ENCODE peak calls at places on chromosomes 6 and 20, in eight cellular contexts. H is sigmoid colon, U is PC-3, X is lung, B is H9, E is adrenal gland, T is psoas muscle, Z is endothelial cell of umbilical vein. K is an unnamed sample.

GRCh38 chr6:111943273-111943672 is 70.0 kb upstream of the FYN start:
- DNase-seq in H (no peak), U (no peak), X (no peak), B (no peak), E (no peak), T (no peak), Z (no peak), K (no peak)

GRCh38 chr6:16421462-16421960 is 183.1 kb downstream of the GMPR start:
- DNase-seq in H (no peak), U (no peak), X (no peak), B (no peak), E (no peak), T (no peak), Z (no peak), K (no peak)

GRCh38 chr6:19472850-19473249 is 364.3 kb upstream of the ID4 start:
- DNase-seq in H (no peak), U (peak), X (no peak), B (peak), E (no peak), T (no peak), Z (no peak), K (no peak)

GRCh38 chr20:577167-577791 is 32.8 kb downstream of the TCF15 start:
- DNase-seq in H (no peak), U (peak), X (no peak), B (peak), E (no peak), T (no peak), Z (peak), K (no peak)

GRCh38 chr6:1605822-1606532 is 3.7 kb upstream of the FOXC1 start:
- DNase-seq in H (peak), U (no peak), X (no peak), B (no peak), E (no peak), T (peak), Z (no peak), K (no peak)

GRCh38 chr20:62732766-62733165 is 24.1 kb downstream of the NTSR1 start:
- DNase-seq in H (peak), U (no peak), X (no peak), B (no peak), E (peak), T (peak), Z (no peak), K (no peak)

GRCh38 chr6:169042061-169042460 is 211.6 kb downstream of the THBS2 start:
- DNase-seq in H (no peak), U (peak), X (no peak), B (no peak), E (no peak), T (no peak), Z (no peak), K (no peak)

GRCh38 chr20:4682682-4683081 is 39.0 kb upstream of the PRND start:
- DNase-seq in H (no peak), U (no peak), X (no peak), B (no peak), E (no peak), T (no peak), Z (no peak), K (no peak)

GRCh38 chr20:9220874-9221547 is 152.1 kb downstream of the PLCB4 start:
- DNase-seq in H (no peak), U (no peak), X (no peak), B (no peak), E (no peak), T (no peak), Z (no peak), K (no peak)

GRCh38 chr6:68044264-68044663 is 590.8 kb upstream of the ADGRB3 start:
- DNase-seq in H (no peak), U (no peak), X (no peak), B (no peak), E (no peak), T (no peak), Z (no peak), K (no peak)

GRCh38 chr20:2956480-2956879 is 83.2 kb downstream of the PTPRA start:
- DNase-seq in H (no peak), U (no peak), X (no peak), B (no peak), E (no peak), T (no peak), Z (no peak), K (no peak)

GRCh38 chr6:100865525-100865924 is 15.6 kb downstream of the ASCC3 start:
- DNase-seq in H (no peak), U (no peak), X (no peak), B (no peak), E (no peak), T (no peak), Z (no peak), K (no peak)

GRCh38 chr6:50822078-50822476 is 3.4 kb downstream of the TFAP2B start:
- DNase-seq in H (no peak), U (peak), X (no peak), B (no peak), E (no peak), T (no peak), Z (no peak), K (no peak)

GRCh38 chr6:170007468-170008240 is 256.2 kb downstream of the ERMARD start:
- DNase-seq in H (peak), U (no peak), X (no peak), B (peak), E (no peak), T (no peak), Z (no peak), K (no peak)

GRCh38 chr6:35993150-35993549 is 31.3 kb downstream of the SLC26A8 start:
- DNase-seq in H (no peak), U (no peak), X (no peak), B (no peak), E (no peak), T (no peak), Z (no peak), K (no peak)

GRCh38 chr6:21595265-21595950 is 1.9 kb downstream of the SOX4 start:
- DNase-seq in H (peak), U (peak), X (peak), B (no peak), E (peak), T (peak), Z (no peak), K (peak)

GRCh38 chr6:162100091-162100490 is 627.5 kb downstream of the PRKN start:
- DNase-seq in H (no peak), U (no peak), X (no peak), B (no peak), E (no peak), T (no peak), Z (no peak), K (no peak)

GRCh38 chr6:99838607-99839006 is 155.4 kb downstream of the MCHR2 start:
- DNase-seq in H (no peak), U (no peak), X (no peak), B (peak), E (no peak), T (no peak), Z (no peak), K (no peak)

GRCh38 chr6:69018911-69019310 is 383.8 kb downstream of the ADGRB3 start:
- DNase-seq in H (no peak), U (no peak), X (no peak), B (no peak), E (no peak), T (no peak), Z (no peak), K (no peak)

GRCh38 chr6:89494131-89494793 is 61.3 kb downstream of the ANKRD6 start:
- DNase-seq in H (no peak), U (peak), X (no peak), B (peak), E (no peak), T (no peak), Z (no peak), K (no peak)

GRCh38 chr6:137878810-137879285 is 11.8 kb downstream of the TNFAIP3 start:
- DNase-seq in H (peak), U (no peak), X (no peak), B (peak), E (no peak), T (peak), Z (no peak), K (peak)

GRCh38 chr6:26183581-26184408 is 96.6 kb downstream of the HFE start:
- DNase-seq in H (peak), U (no peak), X (peak), B (peak), E (peak), T (peak), Z (peak), K (peak)

GRCh38 chr6:56840467-56841371 is 114.2 kb upstream of the BEND6 start:
- DNase-seq in H (no peak), U (peak), X (no peak), B (no peak), E (no peak), T (no peak), Z (peak), K (no peak)

GRCh38 chr6:138321934-138322333 is 55.8 kb upstream of the SMIM28 start:
- DNase-seq in H (no peak), U (no peak), X (no peak), B (no peak), E (no peak), T (no peak), Z (no peak), K (no peak)

GRCh38 chr6:106084973-106085686 is 1.0 kb upstream of the PRDM1 start:
- DNase-seq in H (no peak), U (peak), X (no peak), B (no peak), E (no peak), T (no peak), Z (peak), K (no peak)

GRCh38 chr20:32037929-32038328 is 14.1 kb upstream of the HCK start:
- DNase-seq in H (no peak), U (no peak), X (no peak), B (no peak), E (no peak), T (no peak), Z (no peak), K (no peak)

GRCh38 chr20:33262658-33263065 is 20.4 kb upstream of the BPIFB1 start:
- DNase-seq in H (no peak), U (peak), X (no peak), B (peak), E (peak), T (no peak), Z (peak), K (no peak)

GRCh38 chr20:25011831-25012241 is 19.3 kb upstream of the APMAP start:
- DNase-seq in H (peak), U (no peak), X (no peak), B (no peak), E (no peak), T (peak), Z (no peak), K (peak)

GRCh38 chr6:129370268-129370916 is 339.6 kb downstream of the ARHGAP18 start:
- DNase-seq in H (no peak), U (peak), X (no peak), B (peak), E (peak), T (no peak), Z (peak), K (no peak)

GRCh38 chr6:9581155-9581554 is 833.7 kb downstream of the TFAP2A start:
- DNase-seq in H (no peak), U (no peak), X (no peak), B (no peak), E (no peak), T (no peak), Z (peak), K (no peak)

GRCh38 chr6:31125162-31125561 is 4.9 kb upstream of the CDSN start:
- DNase-seq in H (peak), U (peak), X (peak), B (no peak), E (no peak), T (no peak), Z (peak), K (no peak)

GRCh38 chr6:16314311-16314710 is 75.9 kb downstream of the GMPR start:
- DNase-seq in H (no peak), U (no peak), X (no peak), B (no peak), E (no peak), T (no peak), Z (no peak), K (no peak)

GRCh38 chr6:163249651-163250101 is 164.8 kb upstream of the QKI start:
- DNase-seq in H (no peak), U (peak), X (no peak), B (no peak), E (no peak), T (no peak), Z (no peak), K (no peak)

GRCh38 chr6:17450825-17451224 is 57.4 kb downstream of the CAP2 start:
- DNase-seq in H (no peak), U (no peak), X (no peak), B (no peak), E (no peak), T (no peak), Z (peak), K (no peak)

GRCh38 chr20:45337367-45338120 is 10.7 kb downstream of the SDC4 start:
- DNase-seq in H (peak), U (peak), X (peak), B (no peak), E (peak), T (peak), Z (no peak), K (no peak)

GRCh38 chr6:45655630-45656422 is 278.1 kb upstream of the SUPT3H start:
- DNase-seq in H (no peak), U (peak), X (no peak), B (no peak), E (no peak), T (no peak), Z (peak), K (no peak)

GRCh38 chr6:45652393-45652792 is 274.7 kb upstream of the SUPT3H start:
- DNase-seq in H (no peak), U (peak), X (no peak), B (no peak), E (no peak), T (no peak), Z (no peak), K (no peak)

GRCh38 chr6:45651301-45651700 is 273.6 kb upstream of the SUPT3H start:
- DNase-seq in H (no peak), U (no peak), X (no peak), B (no peak), E (no peak), T (no peak), Z (no peak), K (no peak)

GRCh38 chr6:45654673-45655072 is 276.9 kb upstream of the SUPT3H start:
- DNase-seq in H (no peak), U (no peak), X (no peak), B (no peak), E (no peak), T (no peak), Z (no peak), K (no peak)

GRCh38 chr6:45653117-45653883 is 275.6 kb upstream of the SUPT3H start:
- DNase-seq in H (no peak), U (no peak), X (no peak), B (no peak), E (no peak), T (no peak), Z (no peak), K (no peak)
- TF ChIP-seq CTCF in H (no peak), U (no peak), X (no peak), B (no peak), E (no peak), T (no peak), Z (no peak), K (no peak)

DNA sequence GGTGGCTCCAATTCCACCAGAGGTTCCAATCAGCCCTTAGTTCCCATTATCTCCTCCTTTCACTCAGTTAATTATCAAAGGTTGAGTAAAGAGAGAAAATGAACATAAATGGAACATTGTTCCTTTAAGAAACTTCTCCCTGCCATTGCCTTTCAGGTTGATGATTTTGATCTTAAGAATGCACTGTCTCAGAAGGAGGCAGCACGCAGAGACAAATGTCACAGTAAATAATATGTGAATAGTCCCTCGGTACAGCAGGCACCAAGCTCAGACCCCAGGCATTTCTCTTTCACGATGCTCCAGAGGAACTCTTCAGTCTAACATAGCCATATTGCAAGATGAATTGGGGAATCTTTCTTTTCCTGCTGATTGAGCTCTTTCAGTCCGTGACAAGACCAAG is 435.3 kb upstream of the SPTLC3 start:
- DNase-seq in H (no peak), U (peak), X (no peak), B (no peak), E (no peak), T (no peak), Z (no peak), K (no peak)
- TF ChIP-seq CTCF in H (no peak), U (no peak), X (no peak), B (no peak), E (no peak), T (no peak), Z (no peak), K (no peak)

GRCh38 chr6:119962505-119962904 is 612.9 kb upstream of the MAN1A1 start:
- DNase-seq in H (no peak), U (no peak), X (no peak), B (no peak), E (no peak), T (no peak), Z (no peak), K (no peak)

GRCh38 chr6:119965900-119966299 is 616.3 kb upstream of the MAN1A1 start:
- DNase-seq in H (no peak), U (no peak), X (no peak), B (no peak), E (no peak), T (peak), Z (no peak), K (no peak)

GRCh38 chr6:119966484-119966883 is 616.9 kb upstream of the MAN1A1 start:
- DNase-seq in H (no peak), U (peak), X (no peak), B (peak), E (no peak), T (peak), Z (no peak), K (no peak)
- TF ChIP-seq CTCF in H (no peak), U (peak), X (no peak), B (peak), E (no peak), T (no peak), Z (no peak), K (no peak)

GRCh38 chr6:3561745-3562144 is 104.9 kb upstream of the SLC22A23 start:
- DNase-seq in H (no peak), U (no peak), X (no peak), B (no peak), E (no peak), T (no peak), Z (peak), K (no peak)
- TF ChIP-seq CTCF in H (no peak), U (peak), X (no peak), B (peak), E (no peak), T (no peak), Z (peak), K (no peak)

GRCh38 chr6:32566957-32567356 is 22.7 kb downstream of the HLA-DRB1 start:
- DNase-seq in H (no peak), U (no peak), X (no peak), B (no peak), E (no peak), T (no peak), Z (no peak), K (no peak)

GRCh38 chr6:32558426-32559057 is 28.5 kb upstream of the HLA-DRB5 start:
- DNase-seq in H (no peak), U (no peak), X (no peak), B (no peak), E (no peak), T (no peak), Z (no peak), K (no peak)

GRCh38 chr6:32559747-32560146 is 29.7 kb upstream of the HLA-DRB5 start:
- DNase-seq in H (no peak), U (no peak), X (no peak), B (no peak), E (no peak), T (no peak), Z (no peak), K (no peak)

GRCh38 chr6:32565511-32565910 is 24.1 kb downstream of the HLA-DRB1 start:
- DNase-seq in H (no peak), U (no peak), X (no peak), B (no peak), E (no peak), T (no peak), Z (no peak), K (no peak)

GRCh38 chr6:32562931-32563330 is 26.7 kb downstream of the HLA-DRB1 start:
- DNase-seq in H (no peak), U (no peak), X (no peak), B (no peak), E (no peak), T (no peak), Z (no peak), K (no peak)
- TF ChIP-seq CTCF in H (no peak), U (no peak), X (no peak), B (no peak), E (no peak), T (no peak), Z (no peak), K (no peak)

K was measured in spleen.